ENCODE peak calls at places on chromosomes 4 and X, in seven cellular contexts. D is CD8-positive, alpha-beta T cell; Z is uterus; J is fibroblast of lung; U is mesendoderm; E is AG04449; O is A673. F is an unnamed sample.

GRCh38 chrX:129600981-129601424 is 53.8 kb downstream of the APLN start:
- DNase-seq in D (no peak), Z (no peak), J (peak), U (peak), E (no peak), O (peak), F (no peak)

GRCh38 chr4:63459329-63459728 is 949.9 kb downstream of the TECRL start:
- DNase-seq in D (no peak), Z (no peak), J (no peak), U (no peak), E (no peak), O (no peak), F (no peak)

GRCh38 chr4:7963691-7964090 is 24.0 kb upstream of the AFAP1 start:
- DNase-seq in D (no peak), Z (no peak), J (no peak), U (no peak), E (no peak), O (no peak), F (no peak)

GRCh38 chrX:31331928-31332327 is 260.1 kb upstream of the FTHL17 start:
- DNase-seq in D (no peak), Z (no peak), J (no peak), U (no peak), E (no peak), O (no peak), F (no peak)

GRCh38 chr4:94758700-94759399 is 1.1 kb downstream of the BMPR1B start:
- DNase-seq in D (no peak), Z (no peak), J (peak), U (peak), E (no peak), O (no peak), F (no peak)

GRCh38 chr4:184163813-184164212 is 53.9 kb downstream of the ENPP6 start:
- DNase-seq in D (no peak), Z (peak), J (peak), U (peak), E (no peak), O (peak), F (no peak)

GRCh38 chr4:10656420-10656819 is 28.1 kb downstream of the CLNK start:
- DNase-seq in D (no peak), Z (no peak), J (peak), U (no peak), E (no peak), O (no peak), F (no peak)

GRCh38 chr4:138450546-138450945 is 208.4 kb upstream of the SLC7A11 start:
- DNase-seq in D (no peak), Z (no peak), J (no peak), U (no peak), E (no peak), O (no peak), F (no peak)

GRCh38 chr4:1862055-1862911 is 6.3 kb upstream of the LETM1 start:
- DNase-seq in D (no peak), Z (no peak), J (no peak), U (no peak), E (no peak), O (no peak), F (no peak)

GRCh38 chr4:115279300-115279699 is 165.9 kb upstream of the NDST4 start:
- DNase-seq in D (no peak), Z (no peak), J (no peak), U (no peak), E (no peak), O (no peak), F (no peak)

GRCh38 chrX:47723689-47724088 is 64.7 kb upstream of the UXT start:
- DNase-seq in D (no peak), Z (no peak), J (no peak), U (peak), E (no peak), O (no peak), F (no peak)

GRCh38 chrX:46326161-46326560 is 219.1 kb downstream of the ZNF674 start:
- DNase-seq in D (no peak), Z (no peak), J (peak), U (peak), E (no peak), O (peak), F (no peak)

GRCh38 chrX:122943918-122944317 is 240.2 kb upstream of the GRIA3 start:
- DNase-seq in D (no peak), Z (no peak), J (peak), U (no peak), E (peak), O (no peak), F (peak)

GRCh38 chrX:32873786-32874185 is 337.6 kb downstream of the DMD start:
- DNase-seq in D (no peak), Z (no peak), J (no peak), U (no peak), E (no peak), O (no peak), F (no peak)

GRCh38 chrX:47697171-47697570 is 38.2 kb upstream of the UXT start:
- DNase-seq in D (no peak), Z (no peak), J (no peak), U (no peak), E (no peak), O (no peak), F (no peak)

GRCh38 chr4:174107749-174108354 is 175.6 kb downstream of the FBXO8 start:
- DNase-seq in D (no peak), Z (no peak), J (no peak), U (peak), E (no peak), O (peak), F (no peak)

GRCh38 chr4:127698789-127699200 is 31.4 kb upstream of the SLC25A31 start:
- DNase-seq in D (no peak), Z (no peak), J (peak), U (no peak), E (no peak), O (peak), F (peak)

GRCh38 chr4:185542626-185543336 is 7.5 kb upstream of the PDLIM3 start:
- DNase-seq in D (no peak), Z (peak), J (peak), U (no peak), E (no peak), O (no peak), F (no peak)

GRCh38 chr4:4775493-4776004 is 83.9 kb upstream of the MSX1 start:
- DNase-seq in D (no peak), Z (no peak), J (no peak), U (no peak), E (no peak), O (no peak), F (no peak)

GRCh38 chrX:63747331-63747730 is 37.7 kb downstream of the ARHGEF9 start:
- DNase-seq in D (no peak), Z (no peak), J (peak), U (no peak), E (peak), O (no peak), F (peak)

GRCh38 chr4:61590881-61591280 is 390.8 kb downstream of the ADGRL3 start:
- DNase-seq in D (no peak), Z (no peak), J (no peak), U (peak), E (no peak), O (no peak), F (no peak)

GRCh38 chrX:132033166-132033565 is 10.1 kb downstream of the STK26 start:
- DNase-seq in D (no peak), Z (no peak), J (no peak), U (no peak), E (no peak), O (no peak), F (no peak)

GRCh38 chr4:23819041-23819511 is 70.8 kb downstream of the PPARGC1A start:
- DNase-seq in D (no peak), Z (no peak), J (peak), U (peak), E (no peak), O (no peak), F (no peak)

GRCh38 chrX:149491812-149492211 is 13.3 kb downstream of the IDS start:
- DNase-seq in D (no peak), Z (no peak), J (no peak), U (no peak), E (no peak), O (no peak), F (no peak)

GRCh38 chr4:138919094-138919936 is 96.3 kb upstream of the NOCT start:
- DNase-seq in D (peak), Z (peak), J (peak), U (peak), E (no peak), O (peak), F (no peak)

GRCh38 chrX:17078031-17078730 is 131.7 kb downstream of the REPS2 start:
- DNase-seq in D (no peak), Z (no peak), J (peak), U (peak), E (no peak), O (no peak), F (no peak)

GRCh38 chr4:77015390-77015789 is 60.4 kb downstream of the CCNI start:
- DNase-seq in D (no peak), Z (no peak), J (peak), U (peak), E (no peak), O (peak), F (no peak)

GRCh38 chr4:112183252-112183651 is 38.0 kb downstream of the FAM241A start:
- DNase-seq in D (no peak), Z (no peak), J (peak), U (no peak), E (no peak), O (no peak), F (no peak)

DNA sequence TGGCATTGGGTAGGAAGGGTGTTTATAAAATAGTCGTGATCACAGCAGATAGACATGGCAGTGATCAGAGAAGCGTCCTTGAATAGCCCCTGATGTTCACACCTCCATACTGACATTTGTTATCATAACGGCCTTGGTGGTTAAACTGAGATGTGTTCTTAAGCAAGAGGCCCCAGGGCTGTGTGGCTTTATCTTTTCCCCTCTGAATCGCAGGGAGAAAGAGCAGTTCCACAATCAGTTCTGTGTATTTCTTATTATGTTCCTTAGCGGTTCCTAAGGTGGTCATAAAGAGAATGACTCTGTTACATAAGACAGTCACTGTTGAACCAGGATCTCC is 52.8 kb upstream of the CBR4 start:
- DNase-seq in D (no peak), Z (no peak), J (no peak), U (peak), E (no peak), O (no peak), F (no peak)
- H3K4me3 ChIP-seq in D (no peak), Z (no peak), J (no peak), U (no peak), E (no peak), O (no peak), F (no peak)

GRCh38 chrX:18887177-18887820 is 96.6 kb downstream of the PHKA2 start:
- DNase-seq in D (no peak), Z (no peak), J (no peak), U (peak), E (no peak), O (no peak), F (no peak)
- H3K4me3 ChIP-seq in D (no peak), Z (peak), J (no peak), U (no peak), E (no peak), O (no peak), F (no peak)

DNA sequence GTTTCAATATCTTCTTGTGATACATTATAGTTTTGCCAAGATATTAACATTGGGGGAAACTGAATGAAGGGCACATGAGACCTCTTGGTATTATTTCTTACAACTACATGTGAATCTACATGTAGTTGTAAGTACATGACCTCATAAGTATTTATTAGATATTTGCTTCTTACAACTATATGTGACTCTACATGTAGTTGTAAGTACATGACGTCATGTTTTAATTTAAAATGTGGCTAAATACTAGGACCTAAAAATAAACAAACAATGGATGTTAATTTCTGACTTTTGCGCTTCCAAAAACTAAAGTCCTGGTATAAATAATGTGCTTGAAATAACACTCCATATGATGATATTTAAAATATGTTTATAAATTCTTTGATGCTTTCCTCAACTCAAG is 190.2 kb downstream of the CBLL2 start:
- DNase-seq in D (no peak), Z (no peak), J (no peak), U (no peak), E (no peak), O (no peak), F (no peak)
- H3K4me3 ChIP-seq in D (no peak), Z (no peak), J (no peak), U (no peak), E (no peak), O (no peak), F (no peak)

GRCh38 chrX:23981711-23982110 is 45.3 kb downstream of the KLHL15 start:
- DNase-seq in D (no peak), Z (no peak), J (no peak), U (no peak), E (no peak), O (no peak), F (no peak)
- H3K4me3 ChIP-seq in D (no peak), Z (no peak), J (no peak), U (no peak), E (no peak), O (no peak), F (no peak)

F was measured in skeletal muscle cell.